ENCODE peak calls at places on chromosomes 5 and 9, in nine cellular contexts. U is lung microvascular endothelial cell, P is NCI-H82, G is activated B cell treated with CpG ODN at 0.5 μM for 24 hours, N is cortex of kidney, V is foreskin melanocyte, Q is WTC11, M is HTR-8/SVneo, Z is dermis microvascular lymphatic vessel endothelial cell. S is an unnamed sample.

GRCh38 chr5:6745706-6746217 is 32.5 kb downstream of the TENT4A start:
- DNase-seq in U (peak), P (peak), G (no peak), N (no peak), V (peak), Q (no peak), M (peak), Z (peak), S (peak)

GRCh38 chr5:151062405-151063135 is 18.3 kb downstream of the TNIP1 start:
- DNase-seq in U (no peak), P (no peak), G (no peak), N (no peak), V (no peak), Q (no peak), M (no peak), Z (no peak), S (no peak)

GRCh38 chr5:54007822-54008777 is 302.3 kb downstream of the ARL15 start:
- DNase-seq in U (no peak), P (no peak), G (no peak), N (no peak), V (no peak), Q (no peak), M (no peak), Z (no peak), S (no peak)

GRCh38 chr5:133910596-133910995 is 57.8 kb downstream of the C5orf15 start:
- DNase-seq in U (no peak), P (no peak), G (no peak), N (no peak), V (no peak), Q (peak), M (no peak), Z (no peak), S (no peak)

GRCh38 chr5:76475358-76475757 is 72.3 kb downstream of the IQGAP2 start:
- DNase-seq in U (no peak), P (no peak), G (no peak), N (no peak), V (no peak), Q (no peak), M (no peak), Z (no peak), S (no peak)

GRCh38 chr9:38641985-38642864 is 21.8 kb upstream of the ANKRD18A start:
- DNase-seq in U (peak), P (no peak), G (no peak), N (no peak), V (peak), Q (peak), M (peak), Z (peak), S (peak)

GRCh38 chr5:57724836-57725235 is 242.2 kb upstream of the ACTBL2 start:
- DNase-seq in U (no peak), P (no peak), G (no peak), N (no peak), V (peak), Q (no peak), M (peak), Z (no peak), S (no peak)

GRCh38 chr5:133670336-133670735 is 58.0 kb upstream of the FSTL4 start:
- DNase-seq in U (no peak), P (no peak), G (no peak), N (no peak), V (no peak), Q (no peak), M (no peak), Z (no peak), S (no peak)

GRCh38 chr5:151319334-151319733 is 15.8 kb upstream of the SLC36A3 start:
- DNase-seq in U (no peak), P (peak), G (no peak), N (no peak), V (peak), Q (no peak), M (peak), Z (no peak), S (peak)

GRCh38 chr9:79581794-79582193 is 10.0 kb downstream of the TLE4 start:
- DNase-seq in U (peak), P (peak), G (no peak), N (no peak), V (peak), Q (no peak), M (no peak), Z (peak), S (peak)

GRCh38 chr9:24698864-24699518 is 153.3 kb upstream of the IZUMO3 start:
- DNase-seq in U (no peak), P (no peak), G (no peak), N (no peak), V (no peak), Q (no peak), M (peak), Z (no peak), S (no peak)

GRCh38 chr9:75890541-75891276 is at the start of gene PCSK5:
- DNase-seq in U (peak), P (peak), G (peak), N (peak), V (peak), Q (peak), M (peak), Z (peak), S (peak)

GRCh38 chr5:1255081-1255561 is 29.9 kb downstream of the SLC6A18 start:
- DNase-seq in U (no peak), P (no peak), G (no peak), N (no peak), V (no peak), Q (no peak), M (no peak), Z (no peak), S (no peak)

GRCh38 chr9:132207187-132207586 is 45.3 kb downstream of the NTNG2 start:
- DNase-seq in U (no peak), P (no peak), G (no peak), N (no peak), V (no peak), Q (no peak), M (no peak), Z (no peak), S (no peak)

GRCh38 chr5:1523480-1523792 is 324 bp downstream of the LPCAT1 start:
- DNase-seq in U (no peak), P (peak), G (no peak), N (no peak), V (no peak), Q (peak), M (no peak), Z (no peak), S (no peak)

GRCh38 chr9:2469681-2470141 is 151.9 kb upstream of the VLDLR start:
- DNase-seq in U (peak), P (peak), G (no peak), N (no peak), V (no peak), Q (peak), M (peak), Z (peak), S (peak)

GRCh38 chr5:53133020-53133419 is 23.5 kb upstream of the MOCS2 start:
- DNase-seq in U (no peak), P (no peak), G (no peak), N (no peak), V (no peak), Q (no peak), M (no peak), Z (no peak), S (no peak)

GRCh38 chr9:121807069-121807917 is 155.9 kb downstream of the DAB2IP start:
- DNase-seq in U (no peak), P (no peak), G (no peak), N (no peak), V (no peak), Q (no peak), M (no peak), Z (no peak), S (no peak)

GRCh38 chr9:37283730-37284235 is 138.7 kb upstream of the GRHPR start:
- DNase-seq in U (peak), P (no peak), G (no peak), N (no peak), V (no peak), Q (no peak), M (peak), Z (peak), S (peak)

GRCh38 chr5:127369772-127370171 is 79.2 kb downstream of the MEGF10 start:
- DNase-seq in U (no peak), P (peak), G (no peak), N (no peak), V (no peak), Q (no peak), M (no peak), Z (no peak), S (no peak)

GRCh38 chr9:135065804-135066203 is 21.7 kb upstream of the OLFM1 start:
- DNase-seq in U (no peak), P (no peak), G (no peak), N (no peak), V (no peak), Q (no peak), M (no peak), Z (no peak), S (no peak)

GRCh38 chr5:151108566-151108965 is 27.7 kb upstream of the TNIP1 start:
- DNase-seq in U (peak), P (no peak), G (no peak), N (no peak), V (no peak), Q (no peak), M (no peak), Z (no peak), S (no peak)

GRCh38 chr5:160266752-160267345 is 37.5 kb downstream of the FABP6 start:
- DNase-seq in U (no peak), P (no peak), G (no peak), N (no peak), V (no peak), Q (peak), M (no peak), Z (no peak), S (no peak)

GRCh38 chr9:125674981-125675973 is 31.7 kb downstream of the MAPKAP1 start:
- DNase-seq in U (peak), P (no peak), G (no peak), N (no peak), V (peak), Q (no peak), M (peak), Z (peak), S (no peak)

GRCh38 chr5:159207616-159208507 is 1.5 kb downstream of the RNF145 start:
- DNase-seq in U (peak), P (peak), G (peak), N (no peak), V (peak), Q (peak), M (peak), Z (peak), S (peak)

GRCh38 chr5:178113141-178113787 is at the start of gene N4BP3:
- DNase-seq in U (peak), P (peak), G (peak), N (no peak), V (no peak), Q (peak), M (peak), Z (peak), S (peak)

GRCh38 chr5:149641000-149641576 is 59.8 kb downstream of the ARHGEF37 start:
- DNase-seq in U (no peak), P (no peak), G (no peak), N (no peak), V (no peak), Q (no peak), M (no peak), Z (no peak), S (peak)

GRCh38 chr9:109083813-109084405 is 35.8 kb downstream of the TMEM245 start:
- DNase-seq in U (no peak), P (no peak), G (no peak), N (no peak), V (no peak), Q (no peak), M (no peak), Z (no peak), S (no peak)

GRCh38 chr9:36163840-36164175 is 5.4 kb upstream of the CCIN start:
- DNase-seq in U (no peak), P (no peak), G (no peak), N (no peak), V (no peak), Q (no peak), M (no peak), Z (no peak), S (no peak)

GRCh38 chr5:135092476-135092875 is 58.4 kb upstream of the PITX1 start:
- DNase-seq in U (no peak), P (no peak), G (no peak), N (no peak), V (no peak), Q (no peak), M (no peak), Z (no peak), S (no peak)

GRCh38 chr9:92986175-92987110 is 39.1 kb downstream of the FGD3 start:
- DNase-seq in U (no peak), P (peak), G (no peak), N (no peak), V (peak), Q (no peak), M (no peak), Z (no peak), S (peak)

GRCh38 chr5:138330813-138331448 is 673 bp downstream of the CDC25C start:
- DNase-seq in U (no peak), P (peak), G (no peak), N (no peak), V (no peak), Q (no peak), M (peak), Z (no peak), S (peak)

GRCh38 chr5:83721878-83722779 is 1.5 kb upstream of the HAPLN1 start:
- DNase-seq in U (peak), P (peak), G (no peak), N (no peak), V (no peak), Q (peak), M (peak), Z (peak), S (no peak)

GRCh38 chr9:113807173-113808061 is 68.7 kb upstream of the ZNF618 start:
- DNase-seq in U (peak), P (peak), G (no peak), N (no peak), V (peak), Q (peak), M (peak), Z (peak), S (peak)

S was measured in NB4.